ENCODE peak calls at places on chromosomes 16 and 17, in eight cellular contexts. W, F, P, O, Z, B, R and D are unnamed samples.

GRCh38 chr17:43453331-43453812 is 30.4 kb upstream of the DHX8 start:
- DNase-seq in F (no peak), O (no peak), P (no peak), B (no peak), R (no peak), Z (no peak), W (peak), D (no peak)

GRCh38 chr17:65185686-65186382 is 48.7 kb downstream of the RGS9 start:
- DNase-seq in P (no peak), Z (no peak), B (peak), O (no peak), R (no peak), W (no peak), F (no peak), D (no peak)

GRCh38 chr16:19696312-19696711 is 21.7 kb downstream of the KNOP1 start:
- DNase-seq in Z (peak), R (peak), B (no peak), O (no peak), F (peak), P (peak), W (peak), D (no peak)

GRCh38 chr16:86885139-86885538 is 306.8 kb downstream of the FOXL1 start:
- DNase-seq in B (no peak), F (no peak), R (no peak), O (no peak), P (no peak), Z (no peak), W (no peak), D (no peak)

GRCh38 chr17:79800325-79801155 is 3.7 kb upstream of the CBX8 start:
- DNase-seq in W (no peak), P (no peak), B (peak), F (no peak), Z (no peak), R (peak), O (peak), D (no peak)

GRCh38 chr16:66170989-66171388 is 195.5 kb upstream of the CDH5 start:
- DNase-seq in R (no peak), O (no peak), Z (no peak), W (no peak), F (no peak), P (no peak), B (no peak), D (no peak)

GRCh38 chr16:89153848-89154271 is 17.7 kb upstream of the CDH15 start:
- DNase-seq in F (no peak), W (no peak), Z (no peak), B (no peak), R (no peak), P (no peak), O (no peak), D (no peak)

GRCh38 chr17:9473716-9474115 is 101.9 kb downstream of the STX8 start:
- DNase-seq in P (no peak), W (no peak), R (peak), F (no peak), B (no peak), O (no peak), Z (no peak), D (no peak)

GRCh38 chr17:56936697-56937322 is 23.0 kb upstream of the TRIM25 start:
- DNase-seq in R (peak), P (no peak), Z (no peak), W (no peak), O (no peak), F (no peak), B (no peak), D (no peak)

GRCh38 chr17:50276588-50277356 is 2.5 kb downstream of the TMEM92 start:
- DNase-seq in P (no peak), B (no peak), W (no peak), O (no peak), F (no peak), R (no peak), Z (no peak), D (no peak)

GRCh38 chr16:11350531-11351335 is 5.5 kb downstream of the RMI2 start:
- DNase-seq in O (no peak), Z (no peak), B (no peak), R (peak), F (no peak), W (no peak), P (no peak), D (no peak)

GRCh38 chr16:22321340-22322001 is 24.3 kb downstream of the POLR3E start:
- DNase-seq in F (peak), R (peak), P (peak), W (peak), Z (peak), B (peak), O (peak), D (peak)

GRCh38 chr16:62406387-62406786 is 370.1 kb upstream of the CDH8 start:
- DNase-seq in W (no peak), B (no peak), F (no peak), Z (no peak), P (no peak), O (no peak), R (no peak), D (no peak)

GRCh38 chr17:37643118-37643766 is at the start of gene DDX52:
- DNase-seq in R (peak), P (peak), Z (peak), W (peak), B (peak), O (peak), F (peak), D (peak)
- TF ChIP-seq CTCF in R (peak), P (no peak), Z (no peak), W (peak), B (peak), O (peak), F (no peak), D (no peak)

DNA sequence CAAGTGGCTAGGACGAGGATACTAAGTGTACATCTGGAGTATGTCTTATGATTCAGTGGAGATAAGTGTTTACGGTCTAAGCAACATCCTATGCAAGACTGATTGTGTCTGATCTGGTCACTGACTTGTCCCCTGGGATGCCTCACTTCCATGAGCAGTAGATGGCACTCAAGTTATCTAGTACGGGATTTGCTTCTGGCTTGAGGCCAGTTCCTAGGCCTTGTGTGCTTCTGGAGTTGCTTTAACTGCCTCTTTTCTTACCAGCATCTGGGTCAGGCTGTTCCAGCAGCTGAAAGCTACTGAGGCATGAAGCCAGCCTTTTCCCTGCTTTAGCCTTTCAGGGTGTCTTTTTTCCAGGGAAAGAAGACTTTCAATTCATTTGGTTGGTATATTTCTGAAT is 23.0 kb downstream of the SUPT6H start:
- DNase-seq in O (no peak), W (no peak), R (peak), P (no peak), Z (no peak), F (no peak), B (peak), D (no peak)
- TF ChIP-seq CTCF in O (no peak), W (no peak), R (peak), P (no peak), Z (no peak), F (no peak), B (peak), D (no peak)

GRCh38 chr16:23505180-23505665 is 5.1 kb downstream of the GGA2 start:
- DNase-seq in Z (no peak), P (no peak), R (no peak), B (no peak), W (no peak), O (no peak), F (no peak), D (no peak)

GRCh38 chr16:23505942-23506605 is 4.2 kb downstream of the GGA2 start:
- DNase-seq in O (no peak), B (no peak), F (no peak), W (no peak), R (no peak), Z (no peak), P (no peak), D (no peak)

GRCh38 chr16:23504076-23504452 is 6.2 kb downstream of the GGA2 start:
- DNase-seq in O (no peak), F (peak), B (no peak), P (no peak), R (peak), Z (no peak), W (no peak), D (no peak)

GRCh38 chr16:23506606-23506994 is 3.7 kb downstream of the GGA2 start:
- DNase-seq in O (no peak), R (no peak), Z (no peak), B (no peak), P (no peak), F (no peak), W (no peak), D (no peak)

DNA sequence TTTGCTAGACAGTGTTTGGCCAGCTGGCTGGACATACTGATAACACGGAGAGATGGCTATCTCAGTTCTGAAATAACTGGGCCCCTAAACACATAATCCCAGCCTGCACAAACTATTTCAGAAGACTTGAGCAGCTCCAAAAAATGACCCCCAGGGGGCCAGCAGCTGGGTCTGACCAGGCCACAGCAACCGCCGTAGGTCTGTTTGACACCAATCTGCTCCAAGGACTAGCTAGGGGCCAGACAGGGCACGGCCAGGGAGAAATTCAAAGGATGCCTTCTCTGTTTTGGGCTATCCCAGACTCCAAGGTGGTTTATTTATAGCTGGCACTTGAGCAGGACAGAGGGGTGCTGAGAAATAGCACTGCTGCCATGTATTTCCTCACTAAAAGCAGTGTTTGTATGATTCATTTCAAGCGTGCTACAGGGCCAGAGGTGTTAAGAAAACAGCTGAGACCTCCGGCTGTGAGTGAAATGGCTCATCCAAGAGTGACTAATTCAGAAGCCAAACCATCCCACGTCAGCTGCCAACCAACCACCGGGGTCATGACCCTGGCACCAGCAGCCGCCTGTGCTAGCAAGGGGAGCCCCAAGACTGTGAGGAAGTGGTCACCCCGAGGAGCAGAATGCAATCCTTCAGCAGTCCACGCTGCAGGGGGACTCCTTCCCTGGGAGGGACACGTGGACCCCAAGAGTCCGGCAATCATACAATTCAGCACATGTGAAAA is 5.7 kb downstream of the GGA2 start:
- DNase-seq in O (peak), R (peak), B (no peak), F (peak), W (no peak), P (no peak), Z (peak), D (peak)
- TF ChIP-seq CTCF in O (no peak), R (peak), B (peak), F (no peak), W (no peak), P (no peak), Z (no peak), D (no peak)

DNA sequence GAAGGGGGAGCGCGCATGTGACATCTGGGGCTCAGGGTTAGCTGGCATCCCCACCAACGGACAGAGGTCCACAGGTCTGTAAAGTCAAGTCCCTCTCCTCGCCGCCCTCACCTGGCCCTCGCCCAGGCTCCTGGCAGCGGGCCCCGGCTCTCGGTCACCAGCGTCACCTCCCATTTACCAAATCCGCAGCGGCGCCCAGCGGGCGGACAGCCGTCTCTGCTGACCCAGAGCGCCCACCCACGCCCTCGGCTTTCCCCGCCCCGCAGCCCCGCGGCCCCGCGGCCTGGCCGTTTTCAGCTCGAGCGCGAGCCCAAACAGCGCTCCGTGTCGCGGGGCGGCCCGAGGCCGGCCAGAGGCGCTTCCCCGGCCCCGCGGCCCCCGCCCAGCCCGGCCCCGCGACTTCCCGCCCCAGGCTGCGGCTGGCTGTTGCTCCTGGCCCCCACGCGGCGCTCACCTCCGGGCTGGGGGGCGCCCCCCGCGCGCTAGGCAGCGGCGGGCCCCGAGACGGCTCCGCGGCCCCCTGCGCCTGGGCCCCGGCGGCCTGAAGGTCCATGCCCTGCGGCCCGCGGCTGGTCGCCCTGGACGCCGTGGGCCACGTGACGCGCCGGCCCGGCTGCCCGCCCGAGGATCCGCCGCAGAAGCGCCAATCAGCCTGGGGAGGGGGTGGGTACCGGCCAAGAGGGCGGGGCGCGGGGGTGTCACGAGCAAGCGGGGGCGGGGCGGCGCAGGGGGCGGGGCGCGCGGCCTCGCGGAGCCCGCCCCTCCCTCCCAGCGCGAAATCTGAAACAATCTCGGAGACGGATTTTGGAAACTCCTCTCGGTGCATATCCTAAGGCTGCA is at the start of gene COPRS:
- DNase-seq in O (peak), F (peak), R (peak), B (peak), Z (peak), P (peak), W (peak), D (peak)
- TF ChIP-seq CTCF in O (peak), F (no peak), R (no peak), B (no peak), Z (no peak), P (peak), W (no peak), D (peak)

GRCh38 chr17:48663134-48663924 is 37.2 kb upstream of the HOXB9 start:
- DNase-seq in W (no peak), R (no peak), Z (no peak), P (no peak), O (no peak), B (no peak), F (no peak), D (no peak)
- TF ChIP-seq CTCF in W (no peak), R (no peak), Z (no peak), P (no peak), O (no peak), B (peak), F (no peak), D (no peak)

GRCh38 chr17:77312786-77313599 is 172.2 kb downstream of the SEC14L1 start:
- DNase-seq in P (peak), O (no peak), W (peak), B (no peak), F (no peak), Z (no peak), R (peak), D (no peak)
- TF ChIP-seq CTCF in P (no peak), O (no peak), W (no peak), B (no peak), F (no peak), Z (no peak), R (no peak), D (no peak)

GRCh38 chr17:13925579-13925978 is 143.7 kb upstream of the COX10 start:
- DNase-seq in O (no peak), B (no peak), Z (no peak), P (no peak), R (no peak), F (no peak), W (no peak), D (no peak)
- TF ChIP-seq CTCF in O (no peak), B (peak), Z (no peak), P (no peak), R (peak), F (no peak), W (no peak), D (no peak)

GRCh38 chr16:81201267-81201666 is 37.2 kb upstream of the BCO1 start:
- DNase-seq in F (no peak), W (no peak), Z (no peak), O (no peak), P (no peak), B (no peak), R (no peak), D (no peak)

GRCh38 chr16:81195907-81196534 is 42.5 kb upstream of the BCO1 start:
- DNase-seq in W (no peak), F (no peak), Z (no peak), R (no peak), O (no peak), P (no peak), B (no peak), D (no peak)

GRCh38 chr16:81198635-81199034 is 39.9 kb upstream of the BCO1 start:
- DNase-seq in P (no peak), W (no peak), F (no peak), B (no peak), O (no peak), Z (no peak), R (no peak), D (no peak)
- TF ChIP-seq CTCF in P (no peak), W (no peak), F (no peak), B (no peak), O (peak), Z (no peak), R (peak), D (no peak)